ENCODE peak calls at places on chromosome 16, in nine cellular contexts. N, S, T, J, F, O, X, A and H are unnamed samples.

GRCh38 chr16:75789237-75789636 is 62.9 kb upstream of the CPHXL start:
- DNase-seq in J (no peak), F (no peak), N (peak; percentile 66), T (no peak), O (peak; percentile 58), X (peak; percentile 2), S (peak; percentile 3), A (no peak), H (peak; percentile 40)

GRCh38 chr16:24129412-24129918 is 126.7 kb upstream of the CACNG3 start:
- DNase-seq in T (no peak), N (no peak), J (no peak), F (no peak), X (no peak), S (no peak), A (no peak), O (no peak), H (no peak)

GRCh38 chr16:67968440-67969285 is at the start of gene SLC12A4:
- DNase-seq in T (peak; percentile 93), A (peak; percentile 85), S (peak; percentile 40), N (peak; percentile 96), O (peak; percentile 37), X (peak; percentile 41), J (peak; percentile 89), F (peak; percentile 92), H (peak; percentile 89)

GRCh38 chr16:48136547-48137360 is 19.0 kb downstream of the ABCC12 start:
- DNase-seq in T (no peak), A (no peak), O (no peak), J (no peak), S (no peak), N (no peak), F (no peak), X (no peak), H (no peak)

GRCh38 chr16:58464047-58464915 is 35.7 kb upstream of the NDRG4 start:
- DNase-seq in T (no peak), O (no peak), X (no peak), N (no peak), F (peak; percentile 55), S (no peak), A (no peak), J (no peak), H (no peak)

GRCh38 chr16:3952342-3953131 is 72.0 kb upstream of the CREBBP start:
- DNase-seq in S (peak; percentile 64), J (no peak), O (no peak), N (peak; percentile 82), T (peak; percentile 88), X (no peak), A (no peak), F (peak; percentile 92), H (no peak)

GRCh38 chr16:52873997-52874500 is 178.6 kb downstream of the CHD9NB start:
- DNase-seq in J (no peak), S (no peak), N (no peak), X (no peak), A (no peak), F (no peak), T (no peak), O (no peak), H (no peak)

GRCh38 chr16:3235856-3236669 is 1.1 kb upstream of the ZNF200 start:
- DNase-seq in F (peak; percentile 54), T (peak; percentile 67), A (no peak), O (no peak), X (no peak), N (no peak), S (no peak), J (no peak), H (no peak)

GRCh38 chr16:64864232-64864803 is 257.5 kb downstream of the CDH11 start:
- DNase-seq in T (no peak), N (peak; percentile 90), A (no peak), F (no peak), S (peak; percentile 93), X (no peak), O (no peak), J (no peak), H (peak; percentile 95)

GRCh38 chr16:77834600-77834963 is 46.2 kb downstream of the VAT1L start:
- DNase-seq in N (peak; percentile 82), O (no peak), F (no peak), T (no peak), X (no peak), S (peak; percentile 45), A (no peak), J (no peak), H (peak; percentile 86)

GRCh38 chr16:58426095-58426494 is 33.8 kb downstream of the GINS3 start:
- DNase-seq in F (no peak), T (no peak), J (peak; percentile 11), S (no peak), N (no peak), X (no peak), A (no peak), O (no peak), H (no peak)

GRCh38 chr16:49855822-49856740 is at the start of gene ZNF423:
- DNase-seq in N (no peak), J (no peak), S (no peak), X (no peak), F (no peak), O (no peak), T (peak; percentile 71), A (no peak), H (no peak)

GRCh38 chr16:86222965-86223551 is 287.3 kb upstream of the FOXF1 start:
- DNase-seq in S (peak; percentile 68), A (no peak), O (no peak), J (no peak), F (no peak), X (no peak), T (no peak), N (peak; percentile 88), H (peak; percentile 87)

GRCh38 chr16:13928644-13929043 is 8.7 kb downstream of the ERCC4 start:
- DNase-seq in T (no peak), S (no peak), N (no peak), O (no peak), A (no peak), J (no peak), X (no peak), F (no peak), H (no peak)

GRCh38 chr16:12898556-12898955 is 2.8 kb upstream of the SHISA9 start:
- DNase-seq in N (no peak), X (no peak), T (no peak), J (no peak), F (no peak), A (no peak), S (no peak), O (no peak), H (no peak)

GRCh38 chr16:56269824-56270684 is 78.8 kb downstream of the GNAO1 start:
- DNase-seq in T (no peak), N (peak; percentile 92), O (no peak), A (no peak), S (peak; percentile 29), X (no peak), J (no peak), F (no peak), H (peak; percentile 93)

GRCh38 chr16:75745823-75746222 is 19.5 kb upstream of the CPHXL start:
- DNase-seq in O (no peak), S (no peak), N (no peak), F (no peak), T (no peak), J (no peak), X (no peak), A (no peak), H (no peak)

GRCh38 chr16:73457851-73458250 is 409.9 kb upstream of the ZFHX3 start:
- DNase-seq in X (no peak), T (no peak), F (no peak), A (no peak), J (no peak), O (no peak), N (no peak), S (no peak), H (no peak)

GRCh38 chr16:4790261-4790660 is 2.1 kb upstream of the SEPTIN12 start:
- DNase-seq in X (no peak), A (no peak), F (no peak), J (no peak), T (no peak), S (no peak), O (no peak), N (no peak), H (no peak)

GRCh38 chr16:77599793-77600415 is 122.4 kb upstream of the NUDT7 start:
- DNase-seq in X (peak; percentile 19), O (peak; percentile 36), J (no peak), F (no peak), A (no peak), S (no peak), N (peak; percentile 46), T (no peak), H (peak; percentile 11)

GRCh38 chr16:14232106-14232890 is 161.2 kb downstream of the MRTFB start:
- DNase-seq in N (no peak), T (no peak), S (no peak), O (no peak), J (no peak), A (no peak), F (no peak), X (no peak), H (no peak)

GRCh38 chr16:88284626-88285513 is 97.9 kb upstream of the ZNF469 start:
- DNase-seq in A (no peak), X (no peak), F (peak; percentile 34), T (no peak), S (no peak), N (no peak), O (no peak), J (no peak), H (no peak)

GRCh38 chr16:55914383-55914782 is 39.2 kb upstream of the CES5A start:
- DNase-seq in S (no peak), T (no peak), N (no peak), O (no peak), J (no peak), F (no peak), A (no peak), X (no peak), H (no peak)

GRCh38 chr16:77387075-77387474 is 47.8 kb downstream of the ADAMTS18 start:
- DNase-seq in J (no peak), A (no peak), N (no peak), X (no peak), O (no peak), T (no peak), F (no peak), S (no peak), H (no peak)

GRCh38 chr16:87704754-87705353 is 60.9 kb downstream of the KLHDC4 start:
- DNase-seq in A (no peak), X (no peak), N (no peak), T (no peak), S (no peak), O (no peak), J (no peak), F (no peak), H (no peak)

GRCh38 chr16:81445143-81445922 is 725 bp downstream of the CMIP start:
- DNase-seq in S (no peak), A (peak; percentile 38), X (no peak), T (no peak), N (peak; percentile 50), F (peak; percentile 63), O (peak; percentile 56), J (peak; percentile 32), H (peak; percentile 44)

GRCh38 chr16:67773569-67774456 is 32.5 kb downstream of the RANBP10 start:
- DNase-seq in F (no peak), X (no peak), S (no peak), N (no peak), T (no peak), O (no peak), J (no peak), A (no peak), H (no peak)

GRCh38 chr16:88883117-88883895 is 16.8 kb upstream of the PABPN1L start:
- DNase-seq in A (no peak), T (no peak), O (no peak), N (no peak), J (no peak), S (no peak), F (no peak), X (no peak), H (no peak)

GRCh38 chr16:50153648-50154368 is 702 bp downstream of the TENT4B start:
- DNase-seq in J (peak; percentile 30), F (peak; percentile 66), T (peak; percentile 68), X (no peak), N (peak; percentile 26), O (peak; percentile 20), S (no peak), A (peak; percentile 30), H (peak; percentile 40)

GRCh38 chr16:30728904-30729672 is 19.1 kb upstream of the PHKG2 start:
- DNase-seq in S (no peak), X (no peak), A (no peak), T (no peak), O (no peak), N (no peak), J (no peak), F (no peak), H (no peak)

GRCh38 chr16:25135239-25135878 is 23.8 kb downstream of the LCMT1 start:
- DNase-seq in X (no peak), J (no peak), T (no peak), N (peak; percentile 45), S (peak; percentile 12), F (no peak), O (peak; percentile 22), A (no peak), H (peak; percentile 65)